ENCODE peak calls at places on chromosome 13, in nine cellular contexts. Z, S, F, L, E, M, X, C and U are unnamed samples.

GRCh38 chr13:107277911-107278310 is 710.0 kb upstream of the ARGLU1 start:
- DNase-seq in Z (no peak), S (no peak), F (no peak), L (no peak), E (no peak), M (no peak), X (no peak), C (no peak), U (no peak)

GRCh38 chr13:24899601-24900000 is 135.6 kb downstream of the RNF17 start:
- DNase-seq in Z (no peak), S (no peak), F (no peak), L (no peak), E (no peak), M (no peak), X (no peak), C (no peak), U (no peak)

GRCh38 chr13:38763446-38764381 is 76.8 kb downstream of the FREM2 start:
- DNase-seq in Z (peak), S (peak), F (peak), L (no peak), E (peak), M (peak), X (no peak), C (peak), U (peak)

GRCh38 chr13:73971481-73971880 is 162.7 kb downstream of the KLF12 start:
- DNase-seq in Z (no peak), S (no peak), F (no peak), L (no peak), E (no peak), M (no peak), X (no peak), C (no peak), U (no peak)

GRCh38 chr13:28548872-28549271 is 53.9 kb upstream of the FLT1 start:
- DNase-seq in Z (no peak), S (no peak), F (no peak), L (no peak), E (no peak), M (no peak), X (no peak), C (no peak), U (no peak)

GRCh38 chr13:73708393-73708985 is 425.7 kb downstream of the KLF12 start:
- DNase-seq in Z (peak), S (peak), F (peak), L (peak), E (peak), M (peak), X (peak), C (no peak), U (peak)

GRCh38 chr13:20669162-20669561 is 34.3 kb upstream of the IL17D start:
- DNase-seq in Z (no peak), S (no peak), F (no peak), L (no peak), E (no peak), M (no peak), X (no peak), C (no peak), U (no peak)

GRCh38 chr13:21233086-21233485 is 56.6 kb downstream of the MRPL57 start:
- DNase-seq in Z (no peak), S (no peak), F (no peak), L (no peak), E (no peak), M (no peak), X (no peak), C (no peak), U (no peak)

GRCh38 chr13:70967564-70967963 is 859.3 kb upstream of the KLHL1 start:
- DNase-seq in Z (no peak), S (no peak), F (no peak), L (no peak), E (no peak), M (no peak), X (no peak), C (no peak), U (no peak)

GRCh38 chr13:93147293-93147645 is 79.3 kb upstream of the GPC6 start:
- DNase-seq in Z (no peak), S (no peak), F (no peak), L (no peak), E (no peak), M (no peak), X (no peak), C (no peak), U (no peak)

GRCh38 chr13:72500851-72501250 is 226.6 kb downstream of the MZT1 start:
- DNase-seq in Z (no peak), S (no peak), F (no peak), L (no peak), E (no peak), M (no peak), X (no peak), C (no peak), U (no peak)

GRCh38 chr13:103431880-103432279 is 365.7 kb upstream of the SLC10A2 start:
- DNase-seq in Z (no peak), S (no peak), F (no peak), L (no peak), E (peak), M (no peak), X (no peak), C (no peak), U (no peak)

GRCh38 chr13:41678320-41678719 is 221.0 kb downstream of the RGCC start:
- DNase-seq in Z (no peak), S (no peak), F (no peak), L (no peak), E (no peak), M (no peak), X (no peak), C (no peak), U (no peak)

GRCh38 chr13:21006141-21007005 is 55.0 kb downstream of the LATS2 start:
- DNase-seq in Z (no peak), S (no peak), F (no peak), L (no peak), E (no peak), M (no peak), X (no peak), C (no peak), U (no peak)

GRCh38 chr13:97577026-97577425 is 143.1 kb downstream of the RAP2A start:
- DNase-seq in Z (no peak), S (no peak), F (no peak), L (no peak), E (no peak), M (no peak), X (no peak), C (no peak), U (no peak)

GRCh38 chr13:33678906-33679657 is 138.9 kb upstream of the RFC3 start:
- DNase-seq in Z (peak), S (no peak), F (peak), L (no peak), E (no peak), M (no peak), X (peak), C (no peak), U (peak)

GRCh38 chr13:91817250-91817649 is 418.8 kb downstream of the GPC5 start:
- DNase-seq in Z (no peak), S (no peak), F (peak), L (no peak), E (peak), M (no peak), X (peak), C (no peak), U (peak)

GRCh38 chr13:88189724-88190123 is 518.6 kb downstream of the SLITRK5 start:
- DNase-seq in Z (no peak), S (no peak), F (no peak), L (no peak), E (no peak), M (no peak), X (no peak), C (no peak), U (no peak)

GRCh38 chr13:63304497-63304896 is 1888.8 kb upstream of the PCDH20 start:
- DNase-seq in Z (no peak), S (no peak), F (no peak), L (no peak), E (no peak), M (peak), X (no peak), C (no peak), U (no peak)

GRCh38 chr13:20550799-20551198 is 16.2 kb upstream of the IFT88 start:
- DNase-seq in Z (no peak), S (no peak), F (peak), L (no peak), E (no peak), M (peak), X (no peak), C (no peak), U (no peak)

GRCh38 chr13:23628765-23629565 is 58.8 kb downstream of the TNFRSF19 start:
- DNase-seq in Z (no peak), S (no peak), F (no peak), L (no peak), E (no peak), M (no peak), X (no peak), C (no peak), U (no peak)

GRCh38 chr13:51221674-51222509 is at the start of gene FAM124A:
- DNase-seq in Z (peak), S (peak), F (no peak), L (peak), E (peak), M (peak), X (peak), C (no peak), U (peak)

GRCh38 chr13:39407786-39408185 is 195.2 kb downstream of the LHFPL6 start:
- DNase-seq in Z (no peak), S (no peak), F (no peak), L (no peak), E (no peak), M (no peak), X (no peak), C (no peak), U (no peak)

GRCh38 chr13:89490661-89491060 is 1819.5 kb downstream of the SLITRK5 start:
- DNase-seq in Z (no peak), S (no peak), F (no peak), L (no peak), E (no peak), M (no peak), X (no peak), C (no peak), U (no peak)

GRCh38 chr13:32419862-32420261 is 8.1 kb downstream of the N4BP2L1 start:
- DNase-seq in Z (no peak), S (no peak), F (no peak), L (no peak), E (no peak), M (no peak), X (no peak), C (no peak), U (no peak)

GRCh38 chr13:32413284-32413683 is 14.6 kb downstream of the N4BP2L1 start:
- DNase-seq in Z (no peak), S (no peak), F (no peak), L (no peak), E (no peak), M (no peak), X (no peak), C (no peak), U (no peak)

GRCh38 chr13:32414580-32414979 is 13.3 kb downstream of the N4BP2L1 start:
- DNase-seq in Z (no peak), S (no peak), F (no peak), L (no peak), E (no peak), M (no peak), X (no peak), C (no peak), U (no peak)

GRCh38 chr13:32417995-32418394 is 9.9 kb downstream of the N4BP2L1 start:
- DNase-seq in Z (no peak), S (no peak), F (no peak), L (no peak), E (no peak), M (no peak), X (no peak), C (no peak), U (no peak)

DNA sequence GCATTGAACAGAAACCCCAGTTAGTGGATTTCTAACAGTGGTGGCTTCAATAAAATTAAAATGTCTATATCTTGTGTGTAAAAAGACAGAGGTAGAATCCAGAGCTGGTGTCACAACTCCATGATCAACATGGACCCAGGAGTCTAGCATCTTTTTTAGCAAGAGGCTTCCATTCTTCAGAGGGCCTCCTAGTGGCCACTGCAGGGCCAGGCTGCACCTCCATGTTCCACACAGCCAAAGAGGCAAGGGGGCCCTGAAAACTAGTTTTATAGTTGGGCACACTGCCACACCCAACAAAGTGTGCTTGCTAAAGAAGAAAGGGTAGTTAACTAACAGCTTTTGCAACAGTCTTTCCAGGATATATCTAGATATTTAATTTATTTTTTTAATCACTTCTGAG is 12.9 kb downstream of the N4BP2L1 start:
- DNase-seq in Z (peak), S (peak), F (no peak), L (peak), E (peak), M (peak), X (peak), C (no peak), U (no peak)
- TF ChIP-seq MAX in Z (no peak), S (no peak), F (no peak), L (no peak), E (no peak), M (no peak), X (no peak), C (no peak), U (no peak)

GRCh38 chr13:27371932-27372331 is 52.5 kb upstream of the GTF3A start:
- DNase-seq in Z (no peak), S (no peak), F (no peak), L (no peak), E (no peak), M (no peak), X (no peak), C (no peak), U (no peak)

GRCh38 chr13:27374126-27374613 is 50.2 kb upstream of the GTF3A start:
- DNase-seq in Z (no peak), S (no peak), F (no peak), L (no peak), E (no peak), M (no peak), X (no peak), C (no peak), U (no peak)

GRCh38 chr13:27374650-27375049 is 49.8 kb upstream of the GTF3A start:
- DNase-seq in Z (peak), S (peak), F (peak), L (peak), E (peak), M (peak), X (peak), C (no peak), U (peak)

GRCh38 chr13:27370305-27370853 is 54.0 kb upstream of the GTF3A start:
- DNase-seq in Z (no peak), S (no peak), F (no peak), L (no peak), E (no peak), M (peak), X (no peak), C (no peak), U (no peak)

GRCh38 chr13:27372896-27373295 is 51.5 kb upstream of the GTF3A start:
- DNase-seq in Z (no peak), S (peak), F (peak), L (no peak), E (no peak), M (no peak), X (no peak), C (no peak), U (no peak)
- TF ChIP-seq MAX in Z (no peak), S (no peak), F (no peak), L (no peak), E (no peak), M (no peak), X (no peak), C (no peak), U (no peak)

GRCh38 chr13:113565526-113566226 is 18.9 kb upstream of the TFDP1 start:
- DNase-seq in Z (no peak), S (no peak), F (no peak), L (no peak), E (no peak), M (no peak), X (no peak), C (no peak), U (no peak)

GRCh38 chr13:113562085-113562749 is 22.3 kb upstream of the TFDP1 start:
- DNase-seq in Z (peak), S (peak), F (peak), L (no peak), E (peak), M (peak), X (peak), C (peak), U (peak)

GRCh38 chr13:113566227-113566561 is 18.4 kb upstream of the TFDP1 start:
- DNase-seq in Z (no peak), S (no peak), F (no peak), L (no peak), E (no peak), M (no peak), X (no peak), C (no peak), U (no peak)

GRCh38 chr13:113562866-113563265 is 21.7 kb upstream of the TFDP1 start:
- DNase-seq in Z (no peak), S (no peak), F (no peak), L (no peak), E (no peak), M (no peak), X (no peak), C (no peak), U (no peak)

GRCh38 chr13:113564331-113565023 is 20.1 kb upstream of the TFDP1 start:
- DNase-seq in Z (no peak), S (no peak), F (no peak), L (no peak), E (no peak), M (no peak), X (no peak), C (no peak), U (no peak)
- TF ChIP-seq MAX in Z (no peak), S (no peak), F (no peak), L (no peak), E (no peak), M (no peak), X (no peak), C (no peak), U (no peak)

DNA sequence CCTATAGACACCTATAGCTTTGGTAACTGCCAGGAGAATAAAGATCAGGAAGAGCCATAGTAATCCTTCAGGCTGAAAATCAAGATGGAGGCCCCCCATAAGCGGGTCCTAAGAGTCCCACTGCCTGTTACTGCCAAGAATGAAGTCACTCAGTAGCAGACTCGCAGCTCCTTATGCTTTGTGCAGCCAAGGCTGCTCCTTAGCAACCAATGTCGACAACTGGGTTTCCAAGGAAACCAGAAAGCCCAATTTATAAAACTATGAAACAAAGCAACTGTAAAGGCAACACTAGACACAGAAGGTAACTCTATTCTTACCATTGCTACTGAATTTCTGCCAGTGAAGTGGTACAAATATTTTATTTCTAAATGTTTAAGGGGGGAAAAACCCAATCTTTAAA is 56.5 kb downstream of the DCLK1 start:
- DNase-seq in Z (no peak), S (no peak), F (no peak), L (no peak), E (no peak), M (no peak), X (no peak), C (no peak), U (no peak)
- TF ChIP-seq MAX in Z (no peak), S (no peak), F (no peak), L (no peak), E (no peak), M (no peak), X (no peak), C (no peak), U (no peak)

DNA sequence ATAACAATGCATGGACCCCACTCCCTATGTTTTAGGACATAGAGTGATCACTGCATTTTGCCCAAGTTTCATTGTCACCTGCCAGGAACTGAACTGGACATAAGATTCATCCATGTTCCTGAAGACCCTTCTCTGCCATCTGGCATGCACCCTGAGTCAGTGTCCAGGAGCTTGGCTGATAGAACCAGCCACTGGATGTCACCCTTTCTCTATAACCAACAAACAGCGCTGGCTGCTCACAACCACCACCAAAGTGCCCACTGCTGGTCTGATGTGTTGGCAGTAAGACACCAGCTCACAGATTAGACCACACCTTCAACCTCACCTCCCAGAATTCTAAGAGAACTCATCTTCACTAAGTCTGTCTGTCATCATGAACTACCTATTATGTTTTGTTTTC is 333.4 kb downstream of the ITGBL1 start:
- DNase-seq in Z (peak), S (peak), F (peak), L (peak), E (peak), M (peak), X (no peak), C (peak), U (no peak)
- TF ChIP-seq MAX in Z (no peak), S (no peak), F (no peak), L (no peak), E (no peak), M (no peak), X (no peak), C (no peak), U (no peak)

GRCh38 chr13:44541601-44542000 is 34.5 kb downstream of the TSC22D1 start:
- DNase-seq in Z (no peak), S (no peak), F (no peak), L (no peak), E (no peak), M (no peak), X (no peak), C (no peak), U (no peak)
- TF ChIP-seq MAX in Z (no peak), S (no peak), F (no peak), L (no peak), E (no peak), M (no peak), X (no peak), C (no peak), U (no peak)